ENCODE peak calls at places on chromosomes 1 and 21, in eight cellular contexts. One of them, this sample, is unnamed.

GRCh38 chr1:227917081-227917950 is 30.4 kb downstream of the WNT9A start:
- DNase-seq in pancreas: no peak
- DNase-seq in PC-3: no peak
- DNase-seq in cardiac fibroblast: no peak
- DNase-seq in GM23338: no peak
- DNase-seq in epithelial cell of esophagus: no peak
- DNase-seq in fibroblast of pulmonary artery: no peak
- DNase-seq in choroid plexus epithelial cell: no peak
- DNase-seq in this sample: no peak

GRCh38 chr21:38356898-38357297 is 100.1 kb downstream of the KCNJ15 start:
- DNase-seq in choroid plexus epithelial cell: no peak
- DNase-seq in pancreas: no peak
- DNase-seq in cardiac fibroblast: no peak
- DNase-seq in PC-3: no peak
- DNase-seq in fibroblast of pulmonary artery: no peak
- DNase-seq in GM23338: peak; percentile 2
- DNase-seq in epithelial cell of esophagus: no peak
- DNase-seq in this sample: no peak

GRCh38 chr1:206430031-206430983 is 40.0 kb upstream of the IKBKE start:
- DNase-seq in cardiac fibroblast: peak; percentile 79
- DNase-seq in PC-3: peak; percentile 90
- DNase-seq in fibroblast of pulmonary artery: peak; percentile 91
- DNase-seq in epithelial cell of esophagus: peak; percentile 97
- DNase-seq in pancreas: no peak
- DNase-seq in GM23338: no peak
- DNase-seq in choroid plexus epithelial cell: peak; percentile 91
- DNase-seq in this sample: peak; percentile 99

GRCh38 chr1:228270032-228270431 is 62.2 kb downstream of the OBSCN start:
- DNase-seq in fibroblast of pulmonary artery: peak; percentile 80
- DNase-seq in GM23338: no peak
- DNase-seq in choroid plexus epithelial cell: peak; percentile 36
- DNase-seq in PC-3: peak; percentile 44
- DNase-seq in cardiac fibroblast: peak; percentile 74
- DNase-seq in pancreas: no peak
- DNase-seq in epithelial cell of esophagus: peak; percentile 36
- DNase-seq in this sample: peak; percentile 55

GRCh38 chr1:103525114-103525606 is 339 bp upstream of the RNPC3 start:
- DNase-seq in epithelial cell of esophagus: peak; percentile 66
- DNase-seq in pancreas: peak; percentile 71
- DNase-seq in choroid plexus epithelial cell: peak; percentile 69
- DNase-seq in PC-3: peak; percentile 35
- DNase-seq in GM23338: peak; percentile 71
- DNase-seq in fibroblast of pulmonary artery: peak; percentile 70
- DNase-seq in cardiac fibroblast: peak; percentile 74
- DNase-seq in this sample: peak; percentile 44

GRCh38 chr1:227234998-227235405 is 83.3 kb downstream of the CDC42BPA start:
- DNase-seq in epithelial cell of esophagus: peak; percentile 71
- DNase-seq in cardiac fibroblast: peak; percentile 81
- DNase-seq in PC-3: peak; percentile 95
- DNase-seq in pancreas: no peak
- DNase-seq in GM23338: peak; percentile 63
- DNase-seq in choroid plexus epithelial cell: peak; percentile 89
- DNase-seq in fibroblast of pulmonary artery: peak; percentile 82
- DNase-seq in this sample: peak; percentile 77

GRCh38 chr21:46000182-46000730 is 18.7 kb downstream of the COL6A1 start:
- DNase-seq in fibroblast of pulmonary artery: no peak
- DNase-seq in cardiac fibroblast: no peak
- DNase-seq in GM23338: no peak
- DNase-seq in PC-3: no peak
- DNase-seq in choroid plexus epithelial cell: no peak
- DNase-seq in pancreas: peak; percentile 12
- DNase-seq in epithelial cell of esophagus: no peak
- DNase-seq in this sample: no peak

GRCh38 chr1:49163041-49163440 is 386.4 kb upstream of the BEND5 start:
- DNase-seq in cardiac fibroblast: no peak
- DNase-seq in choroid plexus epithelial cell: peak; percentile 12
- DNase-seq in fibroblast of pulmonary artery: peak; percentile 0
- DNase-seq in GM23338: no peak
- DNase-seq in PC-3: peak; percentile 90
- DNase-seq in epithelial cell of esophagus: peak; percentile 20
- DNase-seq in pancreas: no peak
- DNase-seq in this sample: peak; percentile 66

GRCh38 chr1:230067441-230067870 is 418 bp downstream of the GALNT2 start:
- DNase-seq in choroid plexus epithelial cell: peak; percentile 46
- DNase-seq in cardiac fibroblast: peak; percentile 51
- DNase-seq in pancreas: peak; percentile 50
- DNase-seq in PC-3: peak; percentile 49
- DNase-seq in epithelial cell of esophagus: peak; percentile 38
- DNase-seq in fibroblast of pulmonary artery: peak; percentile 53
- DNase-seq in GM23338: peak; percentile 59
- DNase-seq in this sample: no peak

GRCh38 chr1:40122865-40123264 is 25.8 kb upstream of the PPT1 start:
- DNase-seq in GM23338: no peak
- DNase-seq in fibroblast of pulmonary artery: no peak
- DNase-seq in choroid plexus epithelial cell: no peak
- DNase-seq in epithelial cell of esophagus: no peak
- DNase-seq in cardiac fibroblast: no peak
- DNase-seq in pancreas: no peak
- DNase-seq in PC-3: no peak
- DNase-seq in this sample: no peak

GRCh38 chr1:18770799-18771198 is 88.7 kb downstream of the TAS1R2 start:
- DNase-seq in epithelial cell of esophagus: no peak
- DNase-seq in pancreas: no peak
- DNase-seq in choroid plexus epithelial cell: no peak
- DNase-seq in GM23338: no peak
- DNase-seq in fibroblast of pulmonary artery: no peak
- DNase-seq in PC-3: no peak
- DNase-seq in cardiac fibroblast: no peak
- DNase-seq in this sample: no peak

GRCh38 chr1:37692834-37693175 is 489 bp downstream of the CDCA8 start:
- DNase-seq in PC-3: no peak
- DNase-seq in cardiac fibroblast: no peak
- DNase-seq in GM23338: peak; percentile 39
- DNase-seq in choroid plexus epithelial cell: no peak
- DNase-seq in epithelial cell of esophagus: no peak
- DNase-seq in pancreas: peak; percentile 22
- DNase-seq in fibroblast of pulmonary artery: no peak
- DNase-seq in this sample: no peak

GRCh38 chr1:226989081-226989747 is 49.1 kb downstream of the COQ8A start:
- DNase-seq in choroid plexus epithelial cell: no peak
- DNase-seq in epithelial cell of esophagus: no peak
- DNase-seq in cardiac fibroblast: no peak
- DNase-seq in pancreas: no peak
- DNase-seq in PC-3: no peak
- DNase-seq in GM23338: no peak
- DNase-seq in fibroblast of pulmonary artery: no peak
- DNase-seq in this sample: no peak

GRCh38 chr1:228271701-228272251 is 63.9 kb downstream of the OBSCN start:
- DNase-seq in choroid plexus epithelial cell: no peak
- DNase-seq in pancreas: no peak
- DNase-seq in epithelial cell of esophagus: no peak
- DNase-seq in PC-3: no peak
- DNase-seq in GM23338: no peak
- DNase-seq in cardiac fibroblast: no peak
- DNase-seq in fibroblast of pulmonary artery: no peak
- DNase-seq in this sample: no peak

GRCh38 chr1:209386156-209386555 is 197.4 kb upstream of the CAMK1G start:
- DNase-seq in epithelial cell of esophagus: no peak
- DNase-seq in choroid plexus epithelial cell: no peak
- DNase-seq in pancreas: no peak
- DNase-seq in fibroblast of pulmonary artery: no peak
- DNase-seq in GM23338: no peak
- DNase-seq in cardiac fibroblast: no peak
- DNase-seq in PC-3: no peak
- DNase-seq in this sample: no peak

GRCh38 chr21:15654171-15654570 is 75.6 kb upstream of the USP25 start:
- DNase-seq in choroid plexus epithelial cell: no peak
- DNase-seq in PC-3: no peak
- DNase-seq in GM23338: no peak
- DNase-seq in cardiac fibroblast: no peak
- DNase-seq in epithelial cell of esophagus: no peak
- DNase-seq in fibroblast of pulmonary artery: no peak
- DNase-seq in pancreas: no peak
- DNase-seq in this sample: no peak

GRCh38 chr1:59333626-59334277 is 36.9 kb downstream of the FGGY start:
- DNase-seq in PC-3: no peak
- DNase-seq in cardiac fibroblast: no peak
- DNase-seq in pancreas: no peak
- DNase-seq in choroid plexus epithelial cell: peak; percentile 18
- DNase-seq in epithelial cell of esophagus: peak; percentile 84
- DNase-seq in fibroblast of pulmonary artery: no peak
- DNase-seq in GM23338: no peak
- DNase-seq in this sample: peak; percentile 77

GRCh38 chr1:46539968-46540367 is 11.5 kb downstream of the KNCN start:
- DNase-seq in epithelial cell of esophagus: peak; percentile 82
- DNase-seq in cardiac fibroblast: peak; percentile 75
- DNase-seq in choroid plexus epithelial cell: peak; percentile 58
- DNase-seq in GM23338: no peak
- DNase-seq in fibroblast of pulmonary artery: peak; percentile 69
- DNase-seq in PC-3: peak; percentile 76
- DNase-seq in pancreas: no peak
- DNase-seq in this sample: peak; percentile 74

GRCh38 chr1:6419803-6420593 is at the start of gene HES2:
- DNase-seq in cardiac fibroblast: no peak
- DNase-seq in PC-3: peak; percentile 77
- DNase-seq in choroid plexus epithelial cell: no peak
- DNase-seq in fibroblast of pulmonary artery: no peak
- DNase-seq in pancreas: no peak
- DNase-seq in epithelial cell of esophagus: peak; percentile 75
- DNase-seq in GM23338: peak; percentile 74
- DNase-seq in this sample: no peak

GRCh38 chr1:118987431-118988185 is 535 bp downstream of the TBX15 start:
- DNase-seq in GM23338: peak; percentile 78
- DNase-seq in pancreas: no peak
- DNase-seq in cardiac fibroblast: peak; percentile 26
- DNase-seq in epithelial cell of esophagus: no peak
- DNase-seq in PC-3: no peak
- DNase-seq in fibroblast of pulmonary artery: no peak
- DNase-seq in choroid plexus epithelial cell: peak; percentile 84
- DNase-seq in this sample: no peak

GRCh38 chr1:112614460-112615065 is 4.4 kb downstream of the ST7L start:
- DNase-seq in PC-3: peak; percentile 63
- DNase-seq in epithelial cell of esophagus: peak; percentile 64
- DNase-seq in cardiac fibroblast: peak; percentile 76
- DNase-seq in choroid plexus epithelial cell: peak; percentile 82
- DNase-seq in GM23338: peak; percentile 55
- DNase-seq in pancreas: no peak
- DNase-seq in fibroblast of pulmonary artery: peak; percentile 77
- DNase-seq in this sample: peak; percentile 53

GRCh38 chr1:205543351-205544305 is 39.2 kb downstream of the CDK18 start:
- DNase-seq in pancreas: peak; percentile 47
- DNase-seq in GM23338: peak; percentile 95
- DNase-seq in cardiac fibroblast: peak; percentile 95
- DNase-seq in choroid plexus epithelial cell: peak; percentile 52
- DNase-seq in fibroblast of pulmonary artery: peak; percentile 98
- DNase-seq in PC-3: peak; percentile 99
- DNase-seq in epithelial cell of esophagus: peak; percentile 89
- DNase-seq in this sample: peak; percentile 87

GRCh38 chr1:173354937-173355280 is 122.2 kb upstream of the PRDX6 start:
- DNase-seq in GM23338: no peak
- DNase-seq in pancreas: no peak
- DNase-seq in choroid plexus epithelial cell: no peak
- DNase-seq in epithelial cell of esophagus: no peak
- DNase-seq in PC-3: no peak
- DNase-seq in cardiac fibroblast: no peak
- DNase-seq in fibroblast of pulmonary artery: peak; percentile 15
- DNase-seq in this sample: no peak

GRCh38 chr1:145871994-145872411 is 13.1 kb upstream of the PIAS3 start:
- DNase-seq in PC-3: no peak
- DNase-seq in choroid plexus epithelial cell: peak; percentile 61
- DNase-seq in fibroblast of pulmonary artery: peak; percentile 31
- DNase-seq in GM23338: peak; percentile 71
- DNase-seq in cardiac fibroblast: peak; percentile 48
- DNase-seq in pancreas: no peak
- DNase-seq in epithelial cell of esophagus: no peak
- DNase-seq in this sample: no peak
- TF ChIP-seq CTCF in PC-3: no peak
- TF ChIP-seq CTCF in choroid plexus epithelial cell: no peak
- TF ChIP-seq CTCF in fibroblast of pulmonary artery: no peak
- TF ChIP-seq CTCF in GM23338: peak; percentile 13
- TF ChIP-seq CTCF in cardiac fibroblast: no peak
- TF ChIP-seq CTCF in pancreas: no peak
- TF ChIP-seq CTCF in epithelial cell of esophagus: no peak
- TF ChIP-seq CTCF in this sample: no peak

GRCh38 chr1:55206210-55206609 is 9.0 kb downstream of the USP24 start:
- DNase-seq in pancreas: no peak
- DNase-seq in epithelial cell of esophagus: no peak
- DNase-seq in fibroblast of pulmonary artery: no peak
- DNase-seq in PC-3: no peak
- DNase-seq in choroid plexus epithelial cell: no peak
- DNase-seq in GM23338: no peak
- DNase-seq in cardiac fibroblast: no peak
- DNase-seq in this sample: no peak

GRCh38 chr1:55211909-55212308 is 3.3 kb downstream of the USP24 start:
- DNase-seq in pancreas: no peak
- DNase-seq in fibroblast of pulmonary artery: no peak
- DNase-seq in choroid plexus epithelial cell: no peak
- DNase-seq in PC-3: no peak
- DNase-seq in cardiac fibroblast: no peak
- DNase-seq in GM23338: no peak
- DNase-seq in epithelial cell of esophagus: no peak
- DNase-seq in this sample: no peak

GRCh38 chr1:55211456-55211855 is 3.7 kb downstream of the USP24 start:
- DNase-seq in epithelial cell of esophagus: no peak
- DNase-seq in GM23338: no peak
- DNase-seq in fibroblast of pulmonary artery: no peak
- DNase-seq in cardiac fibroblast: no peak
- DNase-seq in choroid plexus epithelial cell: no peak
- DNase-seq in pancreas: no peak
- DNase-seq in PC-3: no peak
- DNase-seq in this sample: no peak

GRCh38 chr1:55210990-55211389 is 4.2 kb downstream of the USP24 start:
- DNase-seq in choroid plexus epithelial cell: no peak
- DNase-seq in PC-3: no peak
- DNase-seq in GM23338: no peak
- DNase-seq in cardiac fibroblast: no peak
- DNase-seq in epithelial cell of esophagus: no peak
- DNase-seq in pancreas: no peak
- DNase-seq in fibroblast of pulmonary artery: no peak
- DNase-seq in this sample: no peak

GRCh38 chr1:55209247-55209646 is 5.9 kb downstream of the USP24 start:
- DNase-seq in PC-3: no peak
- DNase-seq in GM23338: peak; percentile 42
- DNase-seq in epithelial cell of esophagus: no peak
- DNase-seq in choroid plexus epithelial cell: no peak
- DNase-seq in pancreas: no peak
- DNase-seq in cardiac fibroblast: no peak
- DNase-seq in fibroblast of pulmonary artery: no peak
- DNase-seq in this sample: no peak
- TF ChIP-seq CTCF in PC-3: no peak
- TF ChIP-seq CTCF in GM23338: no peak
- TF ChIP-seq CTCF in epithelial cell of esophagus: no peak
- TF ChIP-seq CTCF in choroid plexus epithelial cell: no peak
- TF ChIP-seq CTCF in pancreas: no peak
- TF ChIP-seq CTCF in cardiac fibroblast: no peak
- TF ChIP-seq CTCF in fibroblast of pulmonary artery: no peak
- TF ChIP-seq CTCF in this sample: no peak

GRCh38 chr1:39036678-39037077 is 10.5 kb downstream of the NDUFS5 start:
- DNase-seq in PC-3: no peak
- DNase-seq in epithelial cell of esophagus: no peak
- DNase-seq in cardiac fibroblast: no peak
- DNase-seq in fibroblast of pulmonary artery: no peak
- DNase-seq in choroid plexus epithelial cell: no peak
- DNase-seq in pancreas: no peak
- DNase-seq in GM23338: no peak
- DNase-seq in this sample: no peak
- TF ChIP-seq CTCF in PC-3: no peak
- TF ChIP-seq CTCF in epithelial cell of esophagus: no peak
- TF ChIP-seq CTCF in cardiac fibroblast: no peak
- TF ChIP-seq CTCF in fibroblast of pulmonary artery: no peak
- TF ChIP-seq CTCF in choroid plexus epithelial cell: no peak
- TF ChIP-seq CTCF in pancreas: no peak
- TF ChIP-seq CTCF in GM23338: no peak
- TF ChIP-seq CTCF in this sample: no peak

GRCh38 chr1:111516008-111516535 is 12.6 kb upstream of the ADORA3 start:
- DNase-seq in PC-3: no peak
- DNase-seq in fibroblast of pulmonary artery: peak; percentile 89
- DNase-seq in cardiac fibroblast: peak; percentile 82
- DNase-seq in pancreas: no peak
- DNase-seq in GM23338: peak; percentile 93
- DNase-seq in epithelial cell of esophagus: peak; percentile 44
- DNase-seq in choroid plexus epithelial cell: peak; percentile 68
- DNase-seq in this sample: peak; percentile 52
- TF ChIP-seq CTCF in PC-3: peak; percentile 33
- TF ChIP-seq CTCF in fibroblast of pulmonary artery: peak; percentile 33
- TF ChIP-seq CTCF in cardiac fibroblast: peak; percentile 33
- TF ChIP-seq CTCF in pancreas: peak; percentile 8
- TF ChIP-seq CTCF in GM23338: peak; percentile 62
- TF ChIP-seq CTCF in epithelial cell of esophagus: no peak
- TF ChIP-seq CTCF in choroid plexus epithelial cell: peak; percentile 52
- TF ChIP-seq CTCF in this sample: peak; percentile 45

This sample was measured in bronchial epithelial cell.